ENCODE peak calls at places on chromosomes 7 and 10, in nine cellular contexts. W is sciatic nerve; S is Panc1; D is thoracic aorta; H is stimulated activated naive CD8-positive, alpha-beta T cell treated with anti-CD3 and anti-CD28 coated beads, Interleukin-15, Interleukin-2, amounts not matched to agents 100 U/mL and 50 U/mL, for 24 hours; I is CD4-positive, CD25-positive, alpha-beta regulatory T cell; E is esophagus mucosa; G is PC-3; O is activated naive CD8-positive, alpha-beta T cell treated with anti-CD3 and anti-CD28 coated beads, Interleukin-2, amount 50 U/mL, for 24 hours. Y is an unnamed sample.

GRCh38 chr10:82680688-82681087 is 805.7 kb downstream of the NRG3 start:
- ATAC-seq in O (no peak), S (no peak), H (no peak), E (no peak), I (no peak), G (no peak), W (no peak), D (no peak), Y (no peak)

GRCh38 chr7:45389073-45389872 is 184.9 kb upstream of the ADCY1 start:
- ATAC-seq in H (no peak), D (no peak), W (peak), I (no peak), O (no peak), S (no peak), E (no peak), G (no peak), Y (no peak)

GRCh38 chr10:93603023-93603422 is 2.0 kb upstream of the RBP4 start:
- ATAC-seq in S (no peak), G (no peak), W (no peak), I (no peak), O (no peak), E (no peak), D (no peak), H (no peak), Y (no peak)

GRCh38 chr7:111987115-111987826 is 218.9 kb downstream of the DOCK4 start:
- ATAC-seq in S (no peak), G (peak), O (no peak), E (no peak), D (no peak), H (no peak), I (no peak), W (peak), Y (peak)

GRCh38 chr10:71736570-71737355 is 17.2 kb upstream of the C10orf105 start:
- ATAC-seq in D (no peak), H (peak), E (peak), I (peak), S (no peak), G (no peak), O (peak), W (no peak), Y (no peak)

GRCh38 chr10:44968101-44968886 is 8.7 kb downstream of the RASSF4 start:
- ATAC-seq in H (peak), D (peak), E (no peak), O (peak), G (no peak), W (peak), S (no peak), I (no peak), Y (peak)

GRCh38 chr7:1813394-1814088 is 143.5 kb downstream of the ELFN1 start:
- ATAC-seq in E (no peak), O (no peak), I (no peak), G (no peak), D (no peak), S (no peak), H (no peak), W (no peak), Y (no peak)

GRCh38 chr10:62830577-62831122 is 14.5 kb upstream of the EGR2 start:
- ATAC-seq in W (no peak), G (peak), D (no peak), H (no peak), O (no peak), S (no peak), E (no peak), I (no peak), Y (no peak)

GRCh38 chr7:110573862-110574528 is 516.9 kb upstream of the LRRN3 start:
- ATAC-seq in I (no peak), W (no peak), D (no peak), S (no peak), E (no peak), H (no peak), G (peak), O (no peak), Y (no peak)

GRCh38 chr7:157559596-157560257 is 222.9 kb downstream of the DNAJB6 start:
- ATAC-seq in D (no peak), I (no peak), O (no peak), G (no peak), E (no peak), H (no peak), W (no peak), S (peak), Y (no peak)

GRCh38 chr7:99210265-99210970 is 2.5 kb upstream of the KPNA7 start:
- ATAC-seq in S (peak), H (no peak), E (peak), O (no peak), W (no peak), D (no peak), I (no peak), G (peak), Y (no peak)

GRCh38 chr10:67011480-67011879 is 85.6 kb downstream of the LRRTM3 start:
- ATAC-seq in D (no peak), G (no peak), H (no peak), O (no peak), W (no peak), E (no peak), I (no peak), S (no peak), Y (no peak)

GRCh38 chr7:101299511-101300464 is 21.8 kb downstream of the IFT22 start:
- ATAC-seq in S (no peak), O (peak), H (no peak), G (no peak), I (no peak), W (no peak), E (no peak), D (no peak), Y (no peak)

GRCh38 chr10:133257489-133258065 is 19.1 kb downstream of the ADAM8 start:
- ATAC-seq in G (peak), S (peak), H (no peak), O (peak), W (peak), E (peak), I (no peak), D (no peak), Y (peak)

GRCh38 chr7:44292876-44293560 is 32.4 kb downstream of the CAMK2B start:
- ATAC-seq in I (no peak), G (no peak), S (no peak), O (no peak), H (no peak), W (no peak), D (no peak), E (no peak), Y (no peak)

GRCh38 chr7:86926732-86927131 is 132.7 kb downstream of the ELAPOR2 start:
- ATAC-seq in D (no peak), W (peak), H (no peak), G (peak), S (peak), I (peak), E (peak), O (no peak), Y (peak)

GRCh38 chr10:82953909-82954308 is 1078.9 kb downstream of the NRG3 start:
- ATAC-seq in O (no peak), G (no peak), I (no peak), W (no peak), D (no peak), H (no peak), S (no peak), E (no peak), Y (no peak)

GRCh38 chr10:78604721-78605120 is 464.0 kb upstream of the ZMIZ1 start:
- ATAC-seq in E (no peak), I (no peak), D (no peak), O (no peak), W (no peak), G (no peak), S (no peak), H (no peak), Y (no peak)

GRCh38 chr10:114911052-114911697 is 26.8 kb upstream of the TRUB1 start:
- ATAC-seq in D (no peak), S (no peak), E (no peak), O (peak), I (no peak), W (no peak), G (no peak), H (peak), Y (no peak)

GRCh38 chr7:49773939-49774458 is 561 bp downstream of the VWC2 start:
- ATAC-seq in D (no peak), O (no peak), I (no peak), S (no peak), W (peak), G (no peak), E (peak), H (no peak), Y (no peak)

GRCh38 chr10:56360967-56361841 is at the start of gene ZWINT:
- ATAC-seq in G (peak), E (peak), W (peak), O (peak), I (peak), H (peak), S (peak), D (peak), Y (peak)

Y was measured in gastroesophageal sphincter.